ENCODE peak calls at places on chromosomes 4 and X, in six cellular contexts. One of them, this sample, is unnamed.

GRCh38 chr4:165457793-165458192 is 79.0 kb downstream of the CPE start:
- DNase-seq in SJCRH30: no peak
- DNase-seq in testis: no peak
- DNase-seq in GM23248: no peak
- DNase-seq in psoas muscle: no peak
- DNase-seq in A673: peak
- DNase-seq in this sample: no peak

GRCh38 chr4:155687380-155687982 is 20.8 kb downstream of the GUCY1A1 start:
- DNase-seq in SJCRH30: peak
- DNase-seq in testis: no peak
- DNase-seq in GM23248: no peak
- DNase-seq in psoas muscle: no peak
- DNase-seq in A673: no peak
- DNase-seq in this sample: no peak

GRCh38 chr4:67725981-67726380 is 25.0 kb upstream of the UBA6 start:
- DNase-seq in SJCRH30: no peak
- DNase-seq in testis: no peak
- DNase-seq in GM23248: peak
- DNase-seq in psoas muscle: no peak
- DNase-seq in A673: no peak
- DNase-seq in this sample: no peak

GRCh38 chrX:39642071-39642470 is 455.7 kb downstream of the BCOR start:
- DNase-seq in SJCRH30: peak
- DNase-seq in testis: no peak
- DNase-seq in GM23248: no peak
- DNase-seq in psoas muscle: no peak
- DNase-seq in A673: no peak
- DNase-seq in this sample: no peak

GRCh38 chrX:103197721-103198306 is 17.1 kb upstream of the BEX4 start:
- DNase-seq in SJCRH30: no peak
- DNase-seq in testis: no peak
- DNase-seq in GM23248: peak
- DNase-seq in psoas muscle: no peak
- DNase-seq in A673: peak
- DNase-seq in this sample: peak

GRCh38 chrX:113157496-113157895 is 316.9 kb upstream of the AMOT start:
- DNase-seq in SJCRH30: peak
- DNase-seq in testis: no peak
- DNase-seq in GM23248: no peak
- DNase-seq in psoas muscle: no peak
- DNase-seq in A673: no peak
- DNase-seq in this sample: no peak

GRCh38 chr4:94354474-94354896 is 11.8 kb upstream of the HPGDS start:
- DNase-seq in SJCRH30: no peak
- DNase-seq in testis: no peak
- DNase-seq in GM23248: no peak
- DNase-seq in psoas muscle: no peak
- DNase-seq in A673: no peak
- DNase-seq in this sample: no peak

GRCh38 chrX:56764153-56764974 is 35.3 kb downstream of the NBDY start:
- DNase-seq in SJCRH30: peak
- DNase-seq in testis: peak
- DNase-seq in GM23248: peak
- DNase-seq in psoas muscle: peak
- DNase-seq in A673: peak
- DNase-seq in this sample: peak

GRCh38 chr4:140069068-140069467 is 84.9 kb downstream of the MAML3 start:
- DNase-seq in SJCRH30: no peak
- DNase-seq in testis: no peak
- DNase-seq in GM23248: peak
- DNase-seq in psoas muscle: no peak
- DNase-seq in A673: no peak
- DNase-seq in this sample: no peak

GRCh38 chrX:150352114-150352513 is 11.0 kb upstream of the MAMLD1 start:
- DNase-seq in SJCRH30: peak
- DNase-seq in testis: no peak
- DNase-seq in GM23248: peak
- DNase-seq in psoas muscle: no peak
- DNase-seq in A673: no peak
- DNase-seq in this sample: no peak

GRCh38 chrX:3145716-3146115 is 104.4 kb downstream of the ARSF start:
- DNase-seq in SJCRH30: peak
- DNase-seq in testis: no peak
- DNase-seq in GM23248: no peak
- DNase-seq in psoas muscle: no peak
- DNase-seq in A673: no peak
- DNase-seq in this sample: no peak

GRCh38 chrX:153640736-153641574 is 6.0 kb upstream of the DUSP9 start:
- DNase-seq in SJCRH30: no peak
- DNase-seq in testis: no peak
- DNase-seq in GM23248: no peak
- DNase-seq in psoas muscle: peak
- DNase-seq in A673: no peak
- DNase-seq in this sample: no peak

GRCh38 chr4:140736669-140737343 is 19.4 kb downstream of the TBC1D9 start:
- DNase-seq in SJCRH30: no peak
- DNase-seq in testis: no peak
- DNase-seq in GM23248: peak
- DNase-seq in psoas muscle: no peak
- DNase-seq in A673: peak
- DNase-seq in this sample: no peak

GRCh38 chrX:108216862-108217571 is 125.4 kb downstream of the ATG4A start:
- DNase-seq in SJCRH30: no peak
- DNase-seq in testis: no peak
- DNase-seq in GM23248: peak
- DNase-seq in psoas muscle: no peak
- DNase-seq in A673: no peak
- DNase-seq in this sample: no peak

GRCh38 chr4:141417387-141417786 is 196.7 kb downstream of the ZNF330 start:
- DNase-seq in SJCRH30: no peak
- DNase-seq in testis: no peak
- DNase-seq in GM23248: peak
- DNase-seq in psoas muscle: no peak
- DNase-seq in A673: no peak
- DNase-seq in this sample: no peak

GRCh38 chrX:34053931-34054330 is 78.2 kb downstream of the FAM47A start:
- DNase-seq in SJCRH30: no peak
- DNase-seq in testis: no peak
- DNase-seq in GM23248: no peak
- DNase-seq in psoas muscle: no peak
- DNase-seq in A673: no peak
- DNase-seq in this sample: no peak

DNA sequence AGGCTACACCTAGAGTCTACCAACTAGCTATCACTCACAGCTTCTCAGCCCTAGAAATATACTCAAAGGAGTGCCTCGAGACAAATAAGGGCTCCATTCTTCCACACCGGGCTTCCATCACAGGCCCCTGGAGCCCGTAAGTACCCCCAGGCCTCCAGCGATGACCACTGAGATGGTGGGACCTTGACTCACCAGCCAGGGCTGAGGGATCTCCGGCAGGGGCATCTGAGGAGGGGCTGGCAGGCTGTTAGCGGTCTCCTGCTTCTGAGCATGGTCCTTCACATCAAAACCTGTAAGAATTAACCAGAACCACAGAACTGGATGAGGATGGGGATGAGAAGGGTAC is 71.3 kb downstream of the AFAP1 start:
- DNase-seq in SJCRH30: no peak
- DNase-seq in testis: no peak
- DNase-seq in GM23248: no peak
- DNase-seq in psoas muscle: no peak
- DNase-seq in A673: no peak
- DNase-seq in this sample: no peak
- H3K27ac ChIP-seq in SJCRH30: no peak
- H3K27ac ChIP-seq in testis: no peak
- H3K27ac ChIP-seq in GM23248: peak
- H3K27ac ChIP-seq in psoas muscle: no peak
- H3K27ac ChIP-seq in A673: no peak
- H3K27ac ChIP-seq in this sample: peak

GRCh38 chrX:148310402-148311200 is 189.8 kb upstream of the AFF2 start:
- DNase-seq in SJCRH30: no peak
- DNase-seq in testis: no peak
- DNase-seq in GM23248: no peak
- DNase-seq in psoas muscle: no peak
- DNase-seq in A673: no peak
- DNase-seq in this sample: no peak
- H3K27ac ChIP-seq in SJCRH30: no peak
- H3K27ac ChIP-seq in testis: no peak
- H3K27ac ChIP-seq in GM23248: no peak
- H3K27ac ChIP-seq in psoas muscle: no peak
- H3K27ac ChIP-seq in A673: no peak
- H3K27ac ChIP-seq in this sample: no peak

DNA sequence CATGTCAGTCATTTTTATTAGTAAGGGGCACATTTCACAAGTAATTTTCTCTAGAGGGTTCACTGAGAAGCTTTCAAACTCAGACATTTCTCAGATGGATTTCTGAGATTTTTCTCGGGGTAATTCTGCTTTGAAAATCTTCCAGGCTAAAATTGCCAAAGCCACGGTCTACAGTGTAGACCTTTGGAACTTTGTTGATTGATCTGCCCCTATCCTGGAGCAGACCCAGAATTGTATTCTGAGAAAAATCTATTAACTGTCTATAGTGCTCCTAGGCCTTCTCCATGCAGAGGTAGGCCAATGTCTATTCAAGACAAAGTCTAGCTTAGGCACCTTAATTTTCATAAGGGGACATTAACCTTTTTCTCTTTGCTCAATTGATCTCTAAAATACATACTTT is 73.6 kb upstream of the NFKB1 start:
- DNase-seq in SJCRH30: no peak
- DNase-seq in testis: no peak
- DNase-seq in GM23248: no peak
- DNase-seq in psoas muscle: no peak
- DNase-seq in A673: no peak
- DNase-seq in this sample: no peak
- H3K27ac ChIP-seq in SJCRH30: no peak
- H3K27ac ChIP-seq in testis: no peak
- H3K27ac ChIP-seq in GM23248: no peak
- H3K27ac ChIP-seq in psoas muscle: no peak
- H3K27ac ChIP-seq in A673: no peak
- H3K27ac ChIP-seq in this sample: no peak

GRCh38 chr4:113303315-113303714 is 253.9 kb downstream of the ANK2 start:
- DNase-seq in SJCRH30: no peak
- DNase-seq in testis: no peak
- DNase-seq in GM23248: no peak
- DNase-seq in psoas muscle: no peak
- DNase-seq in A673: peak
- DNase-seq in this sample: no peak
- H3K27ac ChIP-seq in SJCRH30: no peak
- H3K27ac ChIP-seq in testis: no peak
- H3K27ac ChIP-seq in GM23248: no peak
- H3K27ac ChIP-seq in psoas muscle: no peak
- H3K27ac ChIP-seq in A673: no peak
- H3K27ac ChIP-seq in this sample: no peak

GRCh38 chrX:154724999-154725756 is 25.7 kb downstream of the GAB3 start:
- DNase-seq in SJCRH30: no peak
- DNase-seq in testis: no peak
- DNase-seq in GM23248: no peak
- DNase-seq in psoas muscle: no peak
- DNase-seq in A673: no peak
- DNase-seq in this sample: no peak
- H3K27ac ChIP-seq in SJCRH30: no peak
- H3K27ac ChIP-seq in testis: no peak
- H3K27ac ChIP-seq in GM23248: no peak
- H3K27ac ChIP-seq in psoas muscle: no peak
- H3K27ac ChIP-seq in A673: no peak
- H3K27ac ChIP-seq in this sample: no peak

DNA sequence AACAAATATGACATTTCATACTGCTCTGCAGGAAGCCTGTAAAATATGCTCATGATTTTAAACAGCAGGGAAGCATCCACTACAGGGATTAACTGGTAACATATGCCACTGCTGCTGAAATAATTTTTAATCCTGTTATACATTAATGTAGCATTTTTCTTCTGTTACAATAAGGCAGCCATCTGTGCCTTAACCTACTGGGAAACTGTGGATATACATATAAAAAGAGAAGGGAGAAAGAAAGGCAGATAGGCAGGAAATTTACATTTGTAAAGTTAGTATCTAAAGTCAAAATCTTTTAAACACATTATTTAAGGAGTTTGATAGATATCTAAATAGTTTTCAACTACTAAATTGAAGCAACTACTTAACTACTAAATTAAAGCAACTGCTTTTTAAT is 514.6 kb upstream of the KLHL4 start:
- DNase-seq in SJCRH30: no peak
- DNase-seq in testis: no peak
- DNase-seq in GM23248: no peak
- DNase-seq in psoas muscle: no peak
- DNase-seq in A673: no peak
- DNase-seq in this sample: no peak
- H3K27ac ChIP-seq in SJCRH30: no peak
- H3K27ac ChIP-seq in testis: no peak
- H3K27ac ChIP-seq in GM23248: no peak
- H3K27ac ChIP-seq in psoas muscle: no peak
- H3K27ac ChIP-seq in A673: no peak
- H3K27ac ChIP-seq in this sample: no peak

GRCh38 chr4:4491396-4491893 is 50.4 kb downstream of the STX18 start:
- DNase-seq in SJCRH30: no peak
- DNase-seq in testis: no peak
- DNase-seq in GM23248: no peak
- DNase-seq in psoas muscle: no peak
- DNase-seq in A673: peak
- DNase-seq in this sample: no peak

GRCh38 chr4:4494882-4495281 is 47.0 kb downstream of the STX18 start:
- DNase-seq in SJCRH30: no peak
- DNase-seq in testis: no peak
- DNase-seq in GM23248: no peak
- DNase-seq in psoas muscle: no peak
- DNase-seq in A673: no peak
- DNase-seq in this sample: no peak

GRCh38 chr4:4490816-4491215 is 51.0 kb downstream of the STX18 start:
- DNase-seq in SJCRH30: no peak
- DNase-seq in testis: no peak
- DNase-seq in GM23248: no peak
- DNase-seq in psoas muscle: no peak
- DNase-seq in A673: no peak
- DNase-seq in this sample: no peak

GRCh38 chr4:4490041-4490440 is 51.8 kb downstream of the STX18 start:
- DNase-seq in SJCRH30: no peak
- DNase-seq in testis: no peak
- DNase-seq in GM23248: peak
- DNase-seq in psoas muscle: no peak
- DNase-seq in A673: no peak
- DNase-seq in this sample: no peak

GRCh38 chr4:4492161-4492847 is 49.5 kb downstream of the STX18 start:
- DNase-seq in SJCRH30: no peak
- DNase-seq in testis: no peak
- DNase-seq in GM23248: peak
- DNase-seq in psoas muscle: no peak
- DNase-seq in A673: peak
- DNase-seq in this sample: peak
- H3K27ac ChIP-seq in SJCRH30: no peak
- H3K27ac ChIP-seq in testis: no peak
- H3K27ac ChIP-seq in GM23248: peak
- H3K27ac ChIP-seq in psoas muscle: no peak
- H3K27ac ChIP-seq in A673: peak
- H3K27ac ChIP-seq in this sample: no peak

This sample was measured in RWPE1.